ENCODE peak calls at places on chromosome 9, in four cellular contexts. One of them, this sample, is unnamed.

GRCh38 chr9:95552814-95553546 is 36.2 kb upstream of the PTCH1 start:
- DNase-seq in Panc1: no peak
- DNase-seq in A549: no peak
- DNase-seq in left ventricle myocardium inferior: peak
- DNase-seq in this sample: no peak

GRCh38 chr9:133856798-133857197 is 118.6 kb upstream of the SARDH start:
- DNase-seq in Panc1: no peak
- DNase-seq in A549: no peak
- DNase-seq in left ventricle myocardium inferior: no peak
- DNase-seq in this sample: no peak

GRCh38 chr9:79765466-79765865 is 193.7 kb downstream of the TLE4 start:
- DNase-seq in Panc1: no peak
- DNase-seq in A549: no peak
- DNase-seq in left ventricle myocardium inferior: no peak
- DNase-seq in this sample: peak

GRCh38 chr9:72982161-72982799 is 29.4 kb upstream of the ALDH1A1 start:
- DNase-seq in Panc1: no peak
- DNase-seq in A549: peak
- DNase-seq in left ventricle myocardium inferior: no peak
- DNase-seq in this sample: no peak

GRCh38 chr9:127825319-127826051 is 22.8 kb downstream of the FPGS start:
- DNase-seq in Panc1: no peak
- DNase-seq in A549: peak
- DNase-seq in left ventricle myocardium inferior: peak
- DNase-seq in this sample: no peak

GRCh38 chr9:85514256-85514655 is 227.5 kb downstream of the AGTPBP1 start:
- DNase-seq in Panc1: no peak
- DNase-seq in A549: no peak
- DNase-seq in left ventricle myocardium inferior: no peak
- DNase-seq in this sample: no peak

GRCh38 chr9:69497816-69498215 is 172.8 kb downstream of the ENTREP1 start:
- DNase-seq in Panc1: no peak
- DNase-seq in A549: no peak
- DNase-seq in left ventricle myocardium inferior: no peak
- DNase-seq in this sample: no peak

GRCh38 chr9:118751077-118751847 is 618.0 kb downstream of the BRINP1 start:
- DNase-seq in Panc1: no peak
- DNase-seq in A549: no peak
- DNase-seq in left ventricle myocardium inferior: no peak
- DNase-seq in this sample: no peak

GRCh38 chr9:36101916-36102741 is 34.4 kb upstream of the GLIPR2 start:
- DNase-seq in Panc1: peak
- DNase-seq in A549: peak
- DNase-seq in left ventricle myocardium inferior: no peak
- DNase-seq in this sample: peak

GRCh38 chr9:128001411-128002298 is 20.9 kb upstream of the EEIG1 start:
- DNase-seq in Panc1: no peak
- DNase-seq in A549: peak
- DNase-seq in left ventricle myocardium inferior: no peak
- DNase-seq in this sample: peak

GRCh38 chr9:98603821-98604383 is 104.8 kb downstream of the GABBR2 start:
- DNase-seq in Panc1: no peak
- DNase-seq in A549: no peak
- DNase-seq in left ventricle myocardium inferior: no peak
- DNase-seq in this sample: peak

GRCh38 chr9:8660383-8660782 is 860.8 kb upstream of the DMAC1 start:
- DNase-seq in Panc1: no peak
- DNase-seq in A549: no peak
- DNase-seq in left ventricle myocardium inferior: peak
- DNase-seq in this sample: peak

GRCh38 chr9:14831661-14832060 is 78.6 kb downstream of the FREM1 start:
- DNase-seq in Panc1: no peak
- DNase-seq in A549: no peak
- DNase-seq in left ventricle myocardium inferior: no peak
- DNase-seq in this sample: no peak

GRCh38 chr9:122031157-122031556 is 62.0 kb downstream of the TTLL11 start:
- DNase-seq in Panc1: no peak
- DNase-seq in A549: no peak
- DNase-seq in left ventricle myocardium inferior: no peak
- DNase-seq in this sample: no peak

GRCh38 chr9:133073264-133074000 is 11.7 kb downstream of the CEL start:
- DNase-seq in Panc1: no peak
- DNase-seq in A549: no peak
- DNase-seq in left ventricle myocardium inferior: no peak
- DNase-seq in this sample: no peak

GRCh38 chr9:70602364-70603019 is 188.0 kb upstream of the KLF9 start:
- DNase-seq in Panc1: peak
- DNase-seq in A549: peak
- DNase-seq in left ventricle myocardium inferior: no peak
- DNase-seq in this sample: peak

GRCh38 chr9:5784526-5785315 is 48.2 kb downstream of the ERMP1 start:
- DNase-seq in Panc1: no peak
- DNase-seq in A549: no peak
- DNase-seq in left ventricle myocardium inferior: no peak
- DNase-seq in this sample: no peak

GRCh38 chr9:85949591-85950335 is 8.8 kb downstream of the NAA35 start:
- DNase-seq in Panc1: no peak
- DNase-seq in A549: no peak
- DNase-seq in left ventricle myocardium inferior: no peak
- DNase-seq in this sample: no peak

GRCh38 chr9:99783799-99784198 is 37.9 kb upstream of the NR4A3 start:
- DNase-seq in Panc1: no peak
- DNase-seq in A549: no peak
- DNase-seq in left ventricle myocardium inferior: no peak
- DNase-seq in this sample: no peak

GRCh38 chr9:125146247-125146646 is 2.9 kb upstream of the SCAI start:
- DNase-seq in Panc1: no peak
- DNase-seq in A549: no peak
- DNase-seq in left ventricle myocardium inferior: no peak
- DNase-seq in this sample: peak

GRCh38 chr9:4615251-4615650 is 46.8 kb upstream of the PLPP6 start:
- DNase-seq in Panc1: no peak
- DNase-seq in A549: no peak
- DNase-seq in left ventricle myocardium inferior: no peak
- DNase-seq in this sample: peak

GRCh38 chr9:82606761-82607382 is 456.1 kb downstream of the RASEF start:
- DNase-seq in Panc1: peak
- DNase-seq in A549: peak
- DNase-seq in left ventricle myocardium inferior: no peak
- DNase-seq in this sample: peak

GRCh38 chr9:134224130-134224826 is 59.9 kb upstream of the RNU6ATAC start:
- DNase-seq in Panc1: no peak
- DNase-seq in A549: no peak
- DNase-seq in left ventricle myocardium inferior: no peak
- DNase-seq in this sample: no peak

GRCh38 chr9:13278368-13279246 is 885 bp downstream of the MPDZ start:
- DNase-seq in Panc1: no peak
- DNase-seq in A549: peak
- DNase-seq in left ventricle myocardium inferior: peak
- DNase-seq in this sample: peak
- TF ChIP-seq CTCF in Panc1: no peak
- TF ChIP-seq CTCF in A549: no peak
- TF ChIP-seq CTCF in left ventricle myocardium inferior: peak
- TF ChIP-seq CTCF in this sample: peak

DNA sequence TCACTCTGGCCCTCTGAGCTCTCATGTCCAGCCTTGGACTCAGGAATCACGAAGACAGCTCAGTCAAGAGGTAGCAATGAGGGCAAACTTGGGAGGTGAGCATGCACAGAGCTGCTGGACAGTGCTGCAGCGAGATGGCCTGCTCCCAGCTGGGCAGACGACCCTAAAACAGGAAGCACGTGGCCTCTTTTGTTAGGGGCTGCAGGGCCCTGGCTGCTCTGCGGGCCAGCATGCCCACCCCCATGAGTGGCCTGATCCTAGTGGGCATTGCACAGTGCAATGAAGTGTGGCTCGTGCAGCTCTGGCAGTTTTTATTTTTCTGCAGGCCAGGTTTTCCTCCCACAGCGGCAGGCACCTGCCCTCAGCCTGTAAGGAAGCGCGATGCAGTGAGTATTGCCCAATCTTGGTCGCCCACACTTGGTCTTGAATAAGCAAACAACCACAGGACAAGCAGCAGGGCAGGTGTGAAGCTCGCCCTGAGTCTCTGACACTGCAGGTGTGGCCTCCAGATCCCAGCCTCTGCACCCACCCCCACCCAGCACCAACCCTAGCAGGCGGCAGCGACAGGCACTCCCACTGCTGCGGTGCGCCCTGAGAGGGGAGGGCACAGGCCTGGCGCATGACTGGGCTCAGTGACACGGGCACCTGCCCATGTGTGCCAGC is 60.8 kb downstream of the SEMA4D start:
- DNase-seq in Panc1: no peak
- DNase-seq in A549: no peak
- DNase-seq in left ventricle myocardium inferior: no peak
- DNase-seq in this sample: no peak
- H3K4me3 ChIP-seq in Panc1: no peak
- H3K4me3 ChIP-seq in A549: no peak
- H3K4me3 ChIP-seq in left ventricle myocardium inferior: no peak
- H3K4me3 ChIP-seq in this sample: no peak

DNA sequence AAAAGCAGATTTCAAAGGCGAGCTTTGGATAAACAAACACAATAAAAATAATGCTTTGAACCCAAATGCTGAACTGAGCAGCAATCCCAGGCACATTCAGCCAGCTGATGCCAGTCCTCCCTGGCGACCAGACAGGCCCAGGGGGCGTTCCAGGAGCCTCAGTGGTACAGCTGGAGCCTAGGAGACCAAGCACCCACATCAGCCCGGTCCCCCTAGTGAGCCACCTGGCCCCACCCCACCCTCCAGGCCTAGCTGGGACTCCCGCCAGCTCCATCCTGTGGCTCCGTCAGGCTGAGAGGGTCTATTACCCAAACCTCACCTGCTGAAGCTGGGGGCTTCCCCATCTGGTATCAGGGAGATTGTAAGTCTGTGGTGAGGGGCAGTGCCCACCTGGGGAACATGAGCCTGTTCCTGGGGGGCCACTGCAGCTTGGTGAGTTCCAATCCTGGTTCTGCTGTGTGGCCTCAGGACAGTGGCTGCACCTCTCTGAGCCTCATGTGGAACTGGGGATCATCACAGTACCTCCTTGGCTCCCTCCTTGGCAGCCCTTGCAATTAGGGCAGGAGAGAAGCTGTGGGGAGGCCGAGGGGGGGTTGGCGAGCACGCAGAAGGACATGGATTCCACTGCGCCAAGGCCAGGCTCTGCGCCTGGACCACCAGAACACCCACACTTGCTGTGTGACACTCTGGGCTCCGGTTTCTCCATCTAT is 16.7 kb downstream of the C9orf50 start:
- DNase-seq in Panc1: no peak
- DNase-seq in A549: no peak
- DNase-seq in left ventricle myocardium inferior: no peak
- DNase-seq in this sample: no peak
- TF ChIP-seq CTCF in Panc1: no peak
- TF ChIP-seq CTCF in A549: no peak
- TF ChIP-seq CTCF in left ventricle myocardium inferior: no peak
- TF ChIP-seq CTCF in this sample: no peak

GRCh38 chr9:113349044-113349433 is 302 bp upstream of the BSPRY start:
- DNase-seq in Panc1: no peak
- DNase-seq in A549: no peak
- DNase-seq in left ventricle myocardium inferior: no peak
- DNase-seq in this sample: no peak
- H3K4me3 ChIP-seq in Panc1: peak
- H3K4me3 ChIP-seq in A549: peak
- H3K4me3 ChIP-seq in left ventricle myocardium inferior: peak
- H3K4me3 ChIP-seq in this sample: no peak

This sample was measured in astrocyte of the cerebellum.